ENCODE peak calls at places on chromosomes 13 and 19, in seven cellular contexts. O is breast epithelium, V is SK-N-SH, D is HepG2, H is aorta, G is tibial nerve, Y is GM23248. J is an unnamed sample. For H3K27me3 and H3K36me3, the result is how much of the 10 kb centered on the place peaks cover.

GRCh38 chr19:15251010-15251748 is 18.9 kb upstream of the EPHX3 start:
- DNase-seq in O (no peak), V (no peak), D (no peak), H (peak), G (no peak), Y (peak), J (no peak)

GRCh38 chr13:32804673-32805260 is 211.5 kb upstream of the KL start:
- DNase-seq in O (no peak), V (no peak), D (no peak), H (no peak), G (no peak), Y (peak), J (no peak)

GRCh38 chr13:97878421-97879375 is 74.8 kb upstream of the IPO5 start:
- DNase-seq in O (no peak), V (no peak), D (no peak), H (no peak), G (no peak), Y (no peak), J (no peak)

GRCh38 chr13:50485979-50486935 is 357.2 kb downstream of the DLEU7 start:
- DNase-seq in O (no peak), V (peak), D (no peak), H (no peak), G (no peak), Y (peak), J (no peak)

GRCh38 chr13:75650991-75651390 is 14.9 kb downstream of the LMO7 start:
- DNase-seq in O (no peak), V (no peak), D (no peak), H (no peak), G (no peak), Y (peak), J (no peak)

GRCh38 chr19:55352040-55352439 is 2.5 kb downstream of the COX6B2 start:
- DNase-seq in O (no peak), V (no peak), D (no peak), H (no peak), G (no peak), Y (no peak), J (peak)

GRCh38 chr19:45175663-45176345 is 2.2 kb downstream of the TRAPPC6A start:
- DNase-seq in O (no peak), V (no peak), D (no peak), H (no peak), G (no peak), Y (peak), J (no peak)

GRCh38 chr19:17910776-17911360 is 21.9 kb upstream of the CCDC124 start:
- DNase-seq in O (no peak), V (no peak), D (no peak), H (no peak), G (no peak), Y (no peak), J (no peak)

GRCh38 chr13:69585656-69586055 is 522.0 kb upstream of the ATXN8OS start:
- DNase-seq in O (no peak), V (no peak), D (no peak), H (no peak), G (no peak), Y (no peak), J (no peak)

GRCh38 chr13:81171065-81171647 is 830.2 kb upstream of the SPRY2 start:
- DNase-seq in O (no peak), V (peak), D (peak), H (no peak), G (no peak), Y (peak), J (no peak)

GRCh38 chr13:43782686-43783085 is 4.1 kb downstream of the ENOX1 start:
- DNase-seq in O (no peak), V (no peak), D (no peak), H (no peak), G (no peak), Y (peak), J (no peak)

GRCh38 chr13:46748300-46748699 is 48.7 kb downstream of the ESD start:
- DNase-seq in O (no peak), V (peak), D (no peak), H (no peak), G (no peak), Y (no peak), J (no peak)

GRCh38 chr19:17450264-17451075 is 2.0 kb upstream of the TMEM221 start:
- DNase-seq in O (no peak), V (no peak), D (no peak), H (no peak), G (no peak), Y (no peak), J (no peak)

GRCh38 chr13:41652735-41653361 is 195.5 kb downstream of the RGCC start:
- DNase-seq in O (no peak), V (peak), D (peak), H (no peak), G (peak), Y (peak), J (peak)

GRCh38 chr13:109383683-109384082 is 402.7 kb downstream of the IRS2 start:
- DNase-seq in O (no peak), V (no peak), D (no peak), H (no peak), G (no peak), Y (peak), J (no peak)

GRCh38 chr13:30763786-30764440 is 28.6 kb downstream of the ALOX5AP start:
- DNase-seq in O (no peak), V (no peak), D (no peak), H (no peak), G (no peak), Y (peak), J (no peak)

GRCh38 chr13:45055198-45055901 is 65.0 kb upstream of the GTF2F2 start:
- DNase-seq in O (no peak), V (no peak), D (no peak), H (no peak), G (no peak), Y (peak), J (no peak)

GRCh38 chr13:24500977-24501376 is 11.6 kb downstream of the PARP4 start:
- DNase-seq in O (no peak), V (no peak), D (no peak), H (no peak), G (no peak), Y (peak), J (no peak)

GRCh38 chr19:38304866-38305429 is 897 bp downstream of the C19orf33 start:
- DNase-seq in O (peak), V (peak), D (peak), H (no peak), G (no peak), Y (no peak), J (peak)

GRCh38 chr19:43563816-43564215 is 11.5 kb downstream of the XRCC1 start:
- DNase-seq in O (no peak), V (no peak), D (no peak), H (no peak), G (no peak), Y (no peak), J (no peak)

GRCh38 chr19:43524922-43525835 is 1.8 kb downstream of the ETHE1 start:
- DNase-seq in O (peak), V (no peak), D (peak), H (peak), G (peak), Y (peak), J (peak)

GRCh38 chr13:97432232-97432916 is 1.6 kb upstream of the RAP2A start:
- DNase-seq in O (no peak), V (no peak), D (no peak), H (no peak), G (no peak), Y (no peak), J (no peak)

GRCh38 chr13:39317284-39317683 is 279.0 kb downstream of the NHLRC3 start:
- DNase-seq in O (no peak), V (no peak), D (no peak), H (peak), G (peak), Y (peak), J (no peak)

GRCh38 chr13:107192289-107192688 is 624.4 kb upstream of the ARGLU1 start:
- DNase-seq in O (no peak), V (no peak), D (peak), H (no peak), G (no peak), Y (no peak), J (no peak)

GRCh38 chr19:1269478-1270167 is 491 bp downstream of the CIRBP start:
- DNase-seq in O (peak), V (peak), D (peak), H (peak), G (peak), Y (peak), J (peak)

GRCh38 chr19:54418030-54418929 is 3.0 kb downstream of the TTYH1 start:
- DNase-seq in O (no peak), V (no peak), D (peak), H (no peak), G (no peak), Y (peak), J (peak)

GRCh38 chr13:110244096-110244830 is 62.7 kb downstream of the COL4A1 start:
- DNase-seq in O (no peak), V (no peak), D (no peak), H (no peak), G (peak), Y (peak), J (no peak)

GRCh38 chr19:6551607-6552450 is 21.0 kb downstream of the TNFSF9 start:
- DNase-seq in O (no peak), V (peak), D (peak), H (peak), G (no peak), Y (peak), J (peak)

GRCh38 chr19:50016225-50016807 is 8.9 kb downstream of the VRK3 start:
- DNase-seq in O (no peak), V (no peak), D (no peak), H (no peak), G (no peak), Y (no peak), J (no peak)

GRCh38 chr19:54029930-54030490 is 33.7 kb downstream of the VSTM1 start:
- DNase-seq in O (no peak), V (peak), D (peak), H (peak), G (peak), Y (peak), J (peak)

GRCh38 chr13:113935081-113935511 is 38.8 kb downstream of the C13orf46 start:
- DNase-seq in O (no peak), V (peak), D (no peak), H (peak), G (no peak), Y (no peak), J (peak)

GRCh38 chr13:44884076-44884729 is 105.1 kb downstream of the NUFIP1 start:
- DNase-seq in O (no peak), V (no peak), D (no peak), H (peak), G (no peak), Y (peak), J (no peak)

GRCh38 chr13:32722340-32722739 is 136.1 kb downstream of the PDS5B start:
- DNase-seq in O (no peak), V (no peak), D (no peak), H (no peak), G (no peak), Y (no peak), J (no peak)

GRCh38 chr13:20940083-20940482 is 37.5 kb upstream of the XPO4 start:
- DNase-seq in O (no peak), V (no peak), D (peak), H (no peak), G (no peak), Y (peak), J (no peak)

GRCh38 chr13:106277483-106278154 is 257.8 kb downstream of the EFNB2 start:
- DNase-seq in O (no peak), V (no peak), D (no peak), H (no peak), G (no peak), Y (no peak), J (no peak)

GRCh38 chr13:60158321-60158801 is 5.4 kb downstream of the DIAPH3 start:
- DNase-seq in O (no peak), V (no peak), D (no peak), H (no peak), G (no peak), Y (no peak), J (peak)

GRCh38 chr19:13492128-13492527 is 14.2 kb downstream of the CACNA1A start:
- DNase-seq in O (no peak), V (no peak), D (no peak), H (no peak), G (no peak), Y (peak), J (peak)

GRCh38 chr13:27966641-27967202 is 2.4 kb downstream of the CDX2 start:
- DNase-seq in O (no peak), V (peak), D (no peak), H (no peak), G (no peak), Y (no peak), J (peak)
- H3K4me3 ChIP-seq in O (no peak), V (no peak), D (no peak), H (no peak), G (peak), Y (no peak), J (peak)

GRCh38 chr19:51181913-51182419 is 39.9 kb downstream of the SIGLEC7 start:
- DNase-seq in O (no peak), V (peak), D (no peak), H (peak), G (no peak), Y (no peak), J (peak)

GRCh38 chr19:51185069-51185867 is 39.6 kb upstream of the CD33 start:
- DNase-seq in O (no peak), V (no peak), D (no peak), H (peak), G (no peak), Y (no peak), J (no peak)

GRCh38 chr19:51181377-51181912 is 39.3 kb downstream of the SIGLEC7 start:
- DNase-seq in O (no peak), V (no peak), D (no peak), H (peak), G (no peak), Y (no peak), J (no peak)

GRCh38 chr19:51185868-51186215 is 39.0 kb upstream of the CD33 start:
- DNase-seq in O (no peak), V (no peak), D (no peak), H (peak), G (no peak), Y (no peak), J (no peak)

DNA sequence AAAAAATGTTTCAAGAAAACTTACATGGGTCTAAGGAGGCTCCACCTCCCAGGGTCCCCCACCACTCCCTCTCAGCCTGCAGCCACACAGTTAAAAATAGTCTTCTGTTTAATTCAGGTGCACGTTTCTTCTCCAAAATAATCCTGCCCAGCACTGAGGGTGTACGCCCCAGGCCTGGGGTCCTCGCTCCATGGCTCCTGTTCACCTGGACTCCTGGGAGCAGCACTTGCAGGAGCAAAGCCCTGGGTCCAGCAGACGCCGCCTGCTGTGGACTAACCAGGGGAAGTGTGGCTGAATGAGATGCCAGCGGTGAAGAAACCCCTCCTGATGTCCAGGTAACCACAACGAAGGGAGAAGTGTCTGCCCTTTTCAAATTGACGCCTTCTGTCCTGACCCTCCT is 41.3 kb upstream of the CD33 start:
- DNase-seq in O (no peak), V (no peak), D (no peak), H (peak), G (no peak), Y (no peak), J (no peak)
- H3K27me3 ChIP-seq in O (under half), V (under half), D (under half), H (under half), G (under half), Y (under half), J (under half)

DNA sequence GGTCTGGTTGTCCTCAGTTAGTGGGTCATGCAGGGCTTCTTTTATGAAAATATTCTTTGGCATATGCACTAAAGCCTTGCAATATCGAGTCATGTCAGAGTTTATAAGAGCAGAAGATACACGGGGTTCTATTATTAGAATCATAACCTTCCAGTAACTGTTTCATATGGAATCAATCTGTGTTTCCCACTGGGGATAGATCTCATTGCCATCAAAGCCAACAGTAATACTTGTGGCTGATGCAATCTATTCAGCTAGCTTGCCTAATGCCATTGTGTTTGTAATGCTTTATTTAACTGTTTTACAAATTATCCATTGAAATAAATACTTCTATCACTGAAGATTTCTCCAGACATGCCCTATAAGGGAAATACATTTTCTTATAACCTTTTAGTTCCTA is 746.9 kb upstream of the PCDH9 start:
- DNase-seq in O (no peak), V (no peak), D (no peak), H (no peak), G (no peak), Y (no peak), J (no peak)
- H3K36me3 ChIP-seq in O (under half), V (under half), D (under half), H (under half), G (under half), Y (under half), J (under half)

GRCh38 chr13:96397807-96398206 is 307.9 kb downstream of the HS6ST3 start:
- DNase-seq in O (no peak), V (no peak), D (no peak), H (no peak), G (no peak), Y (no peak), J (no peak)

GRCh38 chr13:96403241-96403640 is 313.3 kb downstream of the HS6ST3 start:
- DNase-seq in O (no peak), V (no peak), D (no peak), H (no peak), G (no peak), Y (no peak), J (no peak)
- H3K4me3 ChIP-seq in O (no peak), V (no peak), D (no peak), H (no peak), G (no peak), Y (no peak), J (no peak)

GRCh38 chr19:40519352-40520322 is 52.8 kb downstream of the SPTBN4 start:
- DNase-seq in O (no peak), V (no peak), D (no peak), H (no peak), G (no peak), Y (peak), J (peak)
- H3K27me3 ChIP-seq in O (under half), V (under half), D (under half), H (under half), G (under half), Y (under half), J (under half)

GRCh38 chr19:35019144-35019543 is 11.1 kb upstream of the SCN1B start:
- DNase-seq in O (no peak), V (no peak), D (no peak), H (no peak), G (no peak), Y (no peak), J (no peak)
- H3K36me3 ChIP-seq in O (under half), V (half or more), D (half or more), H (under half), G (under half), Y (under half), J (half or more)

GRCh38 chr19:4692275-4693077 is 22.3 kb upstream of the MYDGF start:
- DNase-seq in O (no peak), V (no peak), D (no peak), H (no peak), G (no peak), Y (no peak), J (no peak)
- H3K4me3 ChIP-seq in O (no peak), V (no peak), D (no peak), H (no peak), G (no peak), Y (no peak), J (no peak)

DNA sequence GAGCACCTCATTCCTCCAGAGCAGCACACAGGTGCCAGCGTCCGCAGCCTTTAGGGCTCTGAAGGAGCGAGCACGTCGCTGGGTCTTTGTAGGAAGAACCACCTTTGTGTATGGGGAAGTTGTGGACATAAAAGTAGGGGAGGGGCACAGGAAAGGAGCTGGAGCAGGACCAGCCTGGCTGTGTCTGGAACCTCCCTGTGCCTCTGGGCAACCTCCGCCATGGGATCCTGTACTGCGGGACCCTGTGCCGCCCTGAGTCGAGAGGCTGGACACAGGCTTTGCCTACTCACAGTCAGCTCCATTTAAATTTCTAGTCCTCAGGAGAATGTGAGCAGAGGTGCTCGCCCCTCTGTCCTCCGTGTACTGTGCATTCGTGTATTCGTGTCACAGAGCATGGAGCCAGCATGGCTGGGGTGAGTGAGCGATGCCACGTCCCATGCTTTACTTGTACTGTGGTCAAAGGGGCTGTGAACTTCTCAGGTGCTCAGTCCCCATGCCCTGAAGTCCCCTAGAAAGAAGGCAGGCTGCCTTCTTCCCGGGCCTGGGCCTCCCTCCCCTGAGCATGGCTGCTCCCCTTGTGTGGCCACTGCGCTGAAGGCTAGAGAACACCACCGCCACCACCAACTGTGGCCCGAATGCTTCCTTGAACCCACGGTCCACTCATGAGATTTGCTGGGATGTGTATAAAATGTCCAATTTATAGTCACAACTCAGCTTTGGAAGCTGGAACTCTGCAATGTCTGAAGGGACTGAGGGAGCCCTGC is 99.9 kb downstream of the TEX29 start:
- DNase-seq in O (no peak), V (no peak), D (no peak), H (no peak), G (no peak), Y (no peak), J (no peak)
- H3K27me3 ChIP-seq in O (under half), V (half or more), D (half or more), H (under half), G (under half), Y (under half), J (under half)